ENCODE peak calls at places on chromosomes 7 and 10, in five cellular contexts. M is anterior cingulate cortex, V is NCI-H510A treated with DMSO at 0.1 percent for 48 hours, F is endothelial cell, N is B cell. I is an unnamed sample.

GRCh38 chr7:150788474-150789269 is 11.5 kb downstream of the TMEM176B start:
- DNase-seq in F (no peak), M (no peak), V (no peak), N (no peak), I (peak)

GRCh38 chr7:121384159-121384745 is 11.9 kb downstream of the FAM3C start:
- DNase-seq in F (no peak), V (no peak), N (no peak), M (no peak), I (no peak)

GRCh38 chr7:46486264-46487206 is 565.5 kb upstream of the IGFBP3 start:
- DNase-seq in V (no peak), M (no peak), N (no peak), F (no peak), I (no peak)

GRCh38 chr10:76113952-76114351 is 682.5 kb downstream of the LRMDA start:
- DNase-seq in F (no peak), M (no peak), N (no peak), V (peak), I (no peak)

GRCh38 chr7:123583821-123584220 is 17.8 kb upstream of the ASB15 start:
- DNase-seq in M (no peak), N (no peak), V (no peak), F (no peak), I (no peak)

GRCh38 chr10:122258136-122259074 is 12.7 kb upstream of the BTBD16 start:
- DNase-seq in V (no peak), M (no peak), N (no peak), F (no peak), I (no peak)

GRCh38 chr10:123795196-123795780 is 96.3 kb downstream of the CPXM2 start:
- DNase-seq in V (no peak), N (no peak), F (no peak), M (no peak), I (no peak)

GRCh38 chr7:15411019-15411418 is 150.8 kb downstream of the AGMO start:
- DNase-seq in F (no peak), M (no peak), N (no peak), V (no peak), I (no peak)

GRCh38 chr7:24821045-24821853 is 64.0 kb upstream of the GSDME start:
- DNase-seq in N (peak), F (no peak), V (peak), M (no peak), I (peak)

GRCh38 chr10:102859911-102860310 is 5.9 kb downstream of the BORCS7 start:
- DNase-seq in V (no peak), M (no peak), F (no peak), N (no peak), I (no peak)

GRCh38 chr10:131132681-131133080 is 178.8 kb downstream of the TCERG1L start:
- DNase-seq in M (no peak), N (no peak), V (no peak), F (no peak), I (no peak)

GRCh38 chr7:13286916-13287315 is 599.5 kb downstream of the ARL4A start:
- DNase-seq in M (no peak), V (no peak), N (no peak), F (no peak), I (no peak)

GRCh38 chr10:52615756-52616419 is 156.7 kb downstream of the MBL2 start:
- DNase-seq in M (no peak), N (no peak), F (no peak), V (no peak), I (no peak)

GRCh38 chr10:15472431-15473400 is 101.6 kb upstream of the FAM171A1 start:
- DNase-seq in N (no peak), F (no peak), V (no peak), M (no peak), I (no peak)

GRCh38 chr10:27446091-27446918 is 57.8 kb upstream of the RAB18 start:
- DNase-seq in M (no peak), F (no peak), N (peak), V (peak), I (no peak)

GRCh38 chr7:6071406-6071805 is 40.2 kb downstream of the ANKRD61 start:
- DNase-seq in M (no peak), V (no peak), N (peak), F (no peak), I (no peak)

GRCh38 chr10:28429573-28430216 is 103.2 kb upstream of the WAC start:
- DNase-seq in N (no peak), V (no peak), F (no peak), M (no peak), I (no peak)

GRCh38 chr7:89605362-89605761 is 548.9 kb upstream of the STEAP1 start:
- DNase-seq in V (no peak), F (no peak), M (no peak), N (no peak), I (no peak)

GRCh38 chr10:70334526-70335245 is 47.7 kb downstream of the LRRC20 start:
- DNase-seq in M (no peak), N (no peak), V (no peak), F (no peak), I (no peak)

GRCh38 chr10:15579605-15580004 is 140.1 kb downstream of the ITGA8 start:
- DNase-seq in V (no peak), F (no peak), M (no peak), N (no peak), I (no peak)

GRCh38 chr10:125911145-125911544 is 14.8 kb downstream of the FANK1 start:
- DNase-seq in M (no peak), V (no peak), F (no peak), N (no peak), I (no peak)

GRCh38 chr10:533611-534566 is 155.6 kb downstream of the DIP2C start:
- DNase-seq in M (no peak), V (no peak), F (no peak), N (no peak), I (no peak)

GRCh38 chr10:101797403-101798059 is 14.3 kb upstream of the NPM3 start:
- DNase-seq in M (no peak), V (no peak), N (no peak), F (no peak), I (no peak)

GRCh38 chr10:43963379-43963778 is 314.7 kb upstream of the ZNF32 start:
- DNase-seq in V (no peak), N (no peak), M (no peak), F (no peak), I (no peak)

I was measured in adrenal gland.